ENCODE peak calls at places on chromosomes 5 and 9, in eight cellular contexts. E, O, A, P, Z, R, I and H are unnamed samples.

GRCh38 chr5:56815657-56816545 is 552 bp downstream of the MAP3K1 start:
- DNase-seq in E (peak), O (peak), A (no peak), P (peak), Z (no peak), R (peak), I (peak), H (no peak)

GRCh38 chr9:128136816-128137793 is 9.6 kb upstream of the PTGES2 start:
- DNase-seq in E (no peak), O (no peak), A (no peak), P (no peak), Z (peak), R (peak), I (no peak), H (no peak)

GRCh38 chr9:89755835-89756234 is 151.0 kb downstream of the GADD45G start:
- DNase-seq in E (no peak), O (no peak), A (peak), P (peak), Z (no peak), R (no peak), I (no peak), H (no peak)

GRCh38 chr5:126449751-126450271 is 26.6 kb downstream of the GRAMD2B start:
- DNase-seq in E (no peak), O (no peak), A (no peak), P (no peak), Z (peak), R (peak), I (peak), H (no peak)

GRCh38 chr5:129771058-129771838 is 23.4 kb downstream of the MINAR2 start:
- DNase-seq in E (peak), O (no peak), A (peak), P (peak), Z (peak), R (peak), I (peak), H (no peak)

GRCh38 chr9:116270559-116270958 is 117.0 kb downstream of the PAPPA start:
- DNase-seq in E (no peak), O (no peak), A (no peak), P (no peak), Z (peak), R (no peak), I (peak), H (no peak)

GRCh38 chr9:98554752-98555151 is 154.0 kb downstream of the GABBR2 start:
- DNase-seq in E (no peak), O (no peak), A (no peak), P (no peak), Z (no peak), R (no peak), I (no peak), H (no peak)

GRCh38 chr5:112491257-112491656 is 72.2 kb upstream of the EPB41L4A start:
- DNase-seq in E (no peak), O (no peak), A (no peak), P (no peak), Z (peak), R (peak), I (no peak), H (no peak)

GRCh38 chr9:121725008-121725795 is 73.8 kb downstream of the DAB2IP start:
- DNase-seq in E (peak), O (peak), A (peak), P (peak), Z (peak), R (peak), I (peak), H (peak)

GRCh38 chr5:13567819-13568218 is 376.7 kb downstream of the DNAH5 start:
- DNase-seq in E (no peak), O (no peak), A (peak), P (no peak), Z (peak), R (peak), I (peak), H (peak)

GRCh38 chr9:88183798-88184495 is 45.7 kb upstream of the SPATA31C2 start:
- DNase-seq in E (no peak), O (no peak), A (no peak), P (no peak), Z (no peak), R (no peak), I (no peak), H (no peak)

GRCh38 chr9:34876096-34876495 is 82.0 kb upstream of the PHF24 start:
- DNase-seq in E (no peak), O (no peak), A (no peak), P (no peak), Z (no peak), R (no peak), I (no peak), H (no peak)

GRCh38 chr5:52786937-52787599 is 648 bp upstream of the ITGA1 start:
- DNase-seq in E (peak), O (no peak), A (no peak), P (peak), Z (peak), R (no peak), I (peak), H (no peak)

GRCh38 chr9:137816531-137817235 is 60.9 kb upstream of the CACNA1B start:
- DNase-seq in E (no peak), O (peak), A (no peak), P (no peak), Z (no peak), R (no peak), I (no peak), H (no peak)

GRCh38 chr9:124658165-124659017 is 112.7 kb downstream of the NR6A1 start:
- DNase-seq in E (peak), O (peak), A (peak), P (peak), Z (peak), R (peak), I (peak), H (peak)

GRCh38 chr5:67393211-67393610 is 196.6 kb upstream of the CD180 start:
- DNase-seq in E (no peak), O (no peak), A (no peak), P (no peak), Z (peak), R (no peak), I (no peak), H (no peak)

GRCh38 chr9:19104528-19105282 is 2.0 kb upstream of the HAUS6 start:
- DNase-seq in E (peak), O (no peak), A (no peak), P (no peak), Z (no peak), R (peak), I (no peak), H (no peak)

GRCh38 chr5:34886718-34887117 is 28.6 kb downstream of the RAD1 start:
- DNase-seq in E (no peak), O (no peak), A (no peak), P (no peak), Z (no peak), R (no peak), I (no peak), H (no peak)

GRCh38 chr9:14895806-14896205 is 14.4 kb downstream of the FREM1 start:
- DNase-seq in E (no peak), O (no peak), A (no peak), P (no peak), Z (no peak), R (peak), I (no peak), H (no peak)

GRCh38 chr9:110323831-110324230 is 13.8 kb downstream of the TXNDC8 start:
- DNase-seq in E (no peak), O (no peak), A (no peak), P (no peak), Z (no peak), R (no peak), I (no peak), H (no peak)

GRCh38 chr5:149439899-149440655 is 61.0 kb upstream of the IL17B start:
- DNase-seq in E (peak), O (no peak), A (peak), P (no peak), Z (peak), R (no peak), I (no peak), H (no peak)

GRCh38 chr9:18238254-18238653 is 235.7 kb upstream of the ADAMTSL1 start:
- DNase-seq in E (no peak), O (no peak), A (peak), P (no peak), Z (peak), R (peak), I (peak), H (no peak)

GRCh38 chr5:23727271-23727670 is 219.9 kb downstream of the PRDM9 start:
- DNase-seq in E (no peak), O (no peak), A (no peak), P (no peak), Z (no peak), R (no peak), I (no peak), H (no peak)

GRCh38 chr9:111886983-111887718 is 9.5 kb upstream of the UGCG start:
- DNase-seq in E (no peak), O (no peak), A (no peak), P (no peak), Z (no peak), R (no peak), I (no peak), H (no peak)

GRCh38 chr9:69674741-69675438 is 2.7 kb upstream of the APBA1 start:
- DNase-seq in E (no peak), O (no peak), A (no peak), P (no peak), Z (peak), R (peak), I (peak), H (peak)

GRCh38 chr5:2579126-2579525 is 172.4 kb downstream of the IRX2 start:
- DNase-seq in E (no peak), O (no peak), A (no peak), P (no peak), Z (no peak), R (no peak), I (no peak), H (no peak)

GRCh38 chr5:150081541-150082283 is 4.6 kb downstream of the CSF1R start:
- DNase-seq in E (peak), O (peak), A (no peak), P (no peak), Z (no peak), R (no peak), I (no peak), H (no peak)

GRCh38 chr5:108324886-108325285 is 57.0 kb downstream of the FBXL17 start:
- DNase-seq in E (no peak), O (no peak), A (no peak), P (no peak), Z (no peak), R (no peak), I (no peak), H (no peak)

GRCh38 chr9:127867356-127868277 is 9.9 kb downstream of the AK1 start:
- DNase-seq in E (no peak), O (peak), A (no peak), P (no peak), Z (no peak), R (no peak), I (no peak), H (no peak)

GRCh38 chr5:168525856-168526255 is 3.2 kb upstream of the FBLL1 start:
- DNase-seq in E (no peak), O (no peak), A (no peak), P (no peak), Z (no peak), R (no peak), I (no peak), H (no peak)

GRCh38 chr5:112279082-112279481 is 140.0 kb downstream of the EPB41L4A start:
- DNase-seq in E (no peak), O (no peak), A (no peak), P (no peak), Z (no peak), R (peak), I (no peak), H (no peak)

GRCh38 chr9:124006448-124007156 is 5.0 kb upstream of the LHX2 start:
- DNase-seq in E (no peak), O (no peak), A (no peak), P (no peak), Z (no peak), R (no peak), I (no peak), H (no peak)

GRCh38 chr9:33166263-33167083 is 663 bp downstream of the B4GALT1 start:
- DNase-seq in E (peak), O (no peak), A (no peak), P (peak), Z (peak), R (no peak), I (peak), H (no peak)

GRCh38 chr9:33168941-33169544 is 1.9 kb upstream of the B4GALT1 start:
- DNase-seq in E (no peak), O (no peak), A (no peak), P (no peak), Z (no peak), R (no peak), I (no peak), H (no peak)

GRCh38 chr9:33167949-33168535 is 906 bp upstream of the B4GALT1 start:
- DNase-seq in E (peak), O (no peak), A (no peak), P (peak), Z (no peak), R (no peak), I (no peak), H (no peak)

GRCh38 chr9:33165263-33166151 is 1.6 kb downstream of the B4GALT1 start:
- DNase-seq in E (peak), O (no peak), A (no peak), P (peak), Z (peak), R (peak), I (peak), H (peak)

DNA sequence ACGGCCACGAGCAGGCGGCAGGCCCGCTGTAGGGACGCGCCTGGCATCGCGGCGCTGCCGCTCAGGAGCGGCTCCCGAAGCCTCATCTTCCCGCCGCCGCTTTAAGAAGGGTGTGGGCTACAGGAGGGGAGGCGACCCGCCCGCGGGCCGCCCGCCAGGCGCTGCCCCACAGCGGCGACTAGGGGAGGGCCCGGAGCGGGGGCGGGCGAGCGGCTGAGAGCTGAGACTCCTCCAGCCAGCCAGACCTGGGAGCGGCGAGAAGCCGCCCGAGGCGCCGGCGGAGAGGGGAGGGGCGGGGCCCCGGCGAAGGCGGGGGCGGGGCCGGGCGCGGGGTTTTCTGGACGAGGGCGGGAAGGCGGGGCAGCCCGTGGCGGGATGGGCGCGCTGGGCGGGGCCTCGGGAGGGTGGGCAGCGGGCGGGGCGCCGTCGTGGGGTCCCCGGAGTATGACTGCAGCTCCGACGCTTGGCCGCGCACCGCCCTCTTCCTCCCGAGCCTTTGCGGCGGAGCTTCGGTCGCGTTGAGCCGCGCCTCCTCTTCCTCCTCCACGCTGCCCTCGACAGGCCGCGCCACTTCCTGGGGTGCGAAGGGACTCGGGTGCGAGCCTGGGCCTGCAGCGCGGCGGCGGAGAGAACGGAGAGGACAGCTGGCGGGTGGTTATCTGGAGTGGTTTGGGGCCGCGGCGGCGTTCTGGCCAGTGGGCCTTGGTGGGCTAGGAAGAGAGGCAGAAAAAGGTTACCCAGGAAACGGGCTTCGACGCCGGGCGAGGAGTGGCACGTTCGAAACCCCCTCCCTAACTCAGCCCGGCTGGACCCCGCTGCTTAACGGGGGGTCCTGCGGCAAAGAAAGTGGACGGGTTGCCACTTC is at the start of gene B4GALT1:
- DNase-seq in E (peak), O (peak), A (no peak), P (peak), Z (peak), R (peak), I (peak), H (peak)
- H3K4me3 ChIP-seq in E (peak), O (peak), A (peak), P (peak), Z (peak), R (peak), I (peak), H (peak)

GRCh38 chr5:132067451-132067850 is 6.1 kb upstream of the CSF2 start:
- DNase-seq in E (no peak), O (no peak), A (no peak), P (no peak), Z (no peak), R (no peak), I (no peak), H (no peak)

GRCh38 chr5:132069994-132070393 is 3.6 kb upstream of the CSF2 start:
- DNase-seq in E (no peak), O (no peak), A (no peak), P (no peak), Z (no peak), R (no peak), I (no peak), H (no peak)

GRCh38 chr5:132066871-132067270 is 6.4 kb downstream of the IL3 start:
- DNase-seq in E (no peak), O (no peak), A (no peak), P (no peak), Z (no peak), R (no peak), I (no peak), H (no peak)

GRCh38 chr5:132069561-132069960 is 4.0 kb upstream of the CSF2 start:
- DNase-seq in E (no peak), O (no peak), A (no peak), P (no peak), Z (no peak), R (no peak), I (no peak), H (no peak)

GRCh38 chr5:132067941-132068808 is 5.4 kb upstream of the CSF2 start:
- DNase-seq in E (no peak), O (no peak), A (no peak), P (no peak), Z (no peak), R (no peak), I (no peak), H (no peak)
- H3K4me3 ChIP-seq in E (no peak), O (no peak), A (no peak), P (no peak), Z (no peak), R (no peak), I (no peak), H (no peak)

GRCh38 chr9:94031946-94032345 is 52.3 kb upstream of the PTPDC1 start:
- DNase-seq in E (no peak), O (no peak), A (no peak), P (no peak), Z (no peak), R (no peak), I (no peak), H (no peak)
- H3K4me3 ChIP-seq in E (no peak), O (peak), A (no peak), P (no peak), Z (no peak), R (no peak), I (peak), H (no peak)

DNA sequence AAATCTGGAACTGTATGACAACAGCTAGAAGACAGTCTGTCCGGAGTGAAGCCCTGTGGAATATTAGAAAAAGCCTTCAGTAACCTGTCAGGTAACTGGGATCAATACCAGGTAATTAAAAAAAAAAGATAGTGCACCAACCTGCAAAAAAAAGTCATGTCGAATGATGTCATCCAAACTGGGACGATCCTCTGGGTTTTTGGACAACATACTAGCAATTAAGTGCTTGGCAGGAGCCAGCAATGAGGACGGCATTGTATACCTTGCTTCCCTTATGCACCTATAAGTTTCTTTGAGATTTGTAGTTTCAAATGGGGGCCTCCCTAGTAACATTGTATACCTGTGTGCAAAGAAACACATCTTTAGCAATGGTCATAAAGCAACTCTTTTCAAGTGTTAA is 2.8 kb downstream of the PLK2 start:
- DNase-seq in E (no peak), O (no peak), A (peak), P (no peak), Z (no peak), R (no peak), I (no peak), H (no peak)
- H3K4me3 ChIP-seq in E (no peak), O (peak), A (peak), P (no peak), Z (peak), R (peak), I (peak), H (peak)

DNA sequence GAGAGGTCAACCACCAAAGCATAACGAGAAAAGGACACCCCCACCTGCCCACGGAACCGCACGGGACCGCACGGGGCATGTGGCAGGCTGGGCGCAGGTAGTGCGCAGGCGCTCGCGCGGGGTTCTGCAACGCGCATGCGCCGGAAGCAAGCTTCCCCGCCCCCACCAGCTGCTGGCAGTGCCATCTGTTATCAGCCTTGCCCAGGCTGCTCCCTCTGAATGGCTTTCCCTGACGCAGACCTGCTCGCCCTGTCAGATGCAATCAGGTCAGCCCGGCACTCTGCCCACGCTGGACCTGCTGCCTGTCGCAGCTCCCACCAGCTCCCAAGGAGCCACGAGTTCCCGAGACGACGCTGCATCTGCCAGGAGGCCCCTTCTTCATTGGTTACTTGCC is 22.8 kb downstream of the PTCH1 start:
- DNase-seq in E (no peak), O (no peak), A (no peak), P (no peak), Z (no peak), R (no peak), I (no peak), H (no peak)
- H3K4me3 ChIP-seq in E (peak), O (no peak), A (no peak), P (no peak), Z (no peak), R (no peak), I (no peak), H (no peak)

GRCh38 chr5:10949856-10950630 is 189.0 kb upstream of the DAP start:
- DNase-seq in E (no peak), O (no peak), A (no peak), P (no peak), Z (no peak), R (no peak), I (no peak), H (no peak)
- H3K4me3 ChIP-seq in E (no peak), O (no peak), A (no peak), P (no peak), Z (no peak), R (no peak), I (no peak), H (no peak)

GRCh38 chr5:147504001-147504400 is 5.9 kb downstream of the DPYSL3 start:
- DNase-seq in E (peak), O (no peak), A (no peak), P (no peak), Z (peak), R (peak), I (peak), H (no peak)
- H3K4me3 ChIP-seq in E (no peak), O (no peak), A (no peak), P (no peak), Z (no peak), R (no peak), I (no peak), H (no peak)

GRCh38 chr5:16737620-16738364 is 121.0 kb upstream of the RETREG1 start:
- DNase-seq in E (peak), O (no peak), A (no peak), P (no peak), Z (no peak), R (no peak), I (no peak), H (no peak)

GRCh38 chr5:16740046-16740445 is 123.2 kb upstream of the RETREG1 start:
- DNase-seq in E (no peak), O (no peak), A (no peak), P (no peak), Z (no peak), R (no peak), I (no peak), H (no peak)

GRCh38 chr5:16742938-16743337 is 126.1 kb upstream of the RETREG1 start:
- DNase-seq in E (no peak), O (no peak), A (no peak), P (no peak), Z (peak), R (no peak), I (no peak), H (no peak)

GRCh38 chr5:16740476-16740875 is 123.7 kb upstream of the RETREG1 start:
- DNase-seq in E (no peak), O (no peak), A (no peak), P (no peak), Z (no peak), R (no peak), I (no peak), H (no peak)

DNA sequence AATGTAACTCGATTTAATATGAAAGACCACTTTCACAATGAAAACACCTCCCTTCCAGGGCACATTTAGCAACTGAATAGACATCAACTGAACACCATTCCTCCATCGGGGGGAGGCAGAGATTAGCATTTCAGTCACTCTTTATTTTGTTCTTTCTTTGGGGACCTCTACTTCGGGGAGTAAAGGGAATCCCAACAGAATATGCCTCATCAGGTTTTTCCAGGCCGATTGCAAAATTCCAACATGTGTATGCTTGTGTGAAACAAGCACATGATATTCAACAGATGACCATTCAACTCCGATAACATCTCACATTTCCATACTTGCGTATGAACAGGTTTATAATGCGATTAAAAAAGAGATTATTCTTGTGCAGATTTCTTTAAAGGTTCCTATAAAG is 124.2 kb upstream of the RETREG1 start:
- DNase-seq in E (no peak), O (no peak), A (no peak), P (no peak), Z (peak), R (peak), I (peak), H (no peak)
- H3K4me3 ChIP-seq in E (no peak), O (no peak), A (no peak), P (no peak), Z (no peak), R (no peak), I (peak), H (no peak)